ENCODE peak calls at places on chromosomes 12 and 14, in five cellular contexts. B, M, J, P and I are unnamed samples.

GRCh38 chr12:126772171-126772864 is 1494.7 kb upstream of the TMEM132C start:
- DNase-seq in B (no peak), M (peak), J (peak), P (peak), I (no peak)

GRCh38 chr12:27554421-27555186 is 30.6 kb downstream of the PPFIBP1 start:
- DNase-seq in B (no peak), M (no peak), J (no peak), P (no peak), I (no peak)

GRCh38 chr14:51328942-51329350 is 88.9 kb downstream of the TMX1 start:
- DNase-seq in B (no peak), M (peak), J (no peak), P (no peak), I (no peak)

GRCh38 chr12:121711925-121712461 is 559 bp upstream of the TMEM120B start:
- DNase-seq in B (peak), M (peak), J (peak), P (peak), I (peak)

GRCh38 chr12:44046732-44047417 is 211.0 kb downstream of the TMEM117 start:
- DNase-seq in B (no peak), M (no peak), J (no peak), P (no peak), I (no peak)

GRCh38 chr12:75938189-75938588 is 93.4 kb downstream of the PHLDA1 start:
- DNase-seq in B (no peak), M (no peak), J (no peak), P (no peak), I (no peak)

GRCh38 chr12:47903151-47903611 is 1.6 kb downstream of the VDR start:
- DNase-seq in B (no peak), M (peak), J (peak), P (peak), I (no peak)

GRCh38 chr12:102174117-102174516 is 23.5 kb downstream of the PMCH start:
- DNase-seq in B (no peak), M (no peak), J (no peak), P (no peak), I (no peak)

GRCh38 chr12:87930033-87930432 is 99.2 kb downstream of the C12orf50 start:
- DNase-seq in B (no peak), M (peak), J (no peak), P (no peak), I (no peak)

GRCh38 chr12:93678779-93679178 is 1.6 kb downstream of the CRADD start:
- DNase-seq in B (no peak), M (no peak), J (no peak), P (no peak), I (no peak)

GRCh38 chr12:32535260-32535999 is 136.1 kb downstream of the FGD4 start:
- DNase-seq in B (peak), M (peak), J (peak), P (no peak), I (no peak)

GRCh38 chr14:104085032-104085888 is at the start of gene ASPG:
- DNase-seq in B (peak), M (no peak), J (no peak), P (peak), I (no peak)

GRCh38 chr12:38427442-38427841 is 110.9 kb downstream of the ALG10B start:
- DNase-seq in B (no peak), M (no peak), J (no peak), P (no peak), I (no peak)

GRCh38 chr14:81067156-81067555 is 111.7 kb downstream of the TSHR start:
- DNase-seq in B (no peak), M (no peak), J (no peak), P (no peak), I (no peak)

GRCh38 chr12:101696477-101697196 is 803 bp upstream of the CHPT1 start:
- DNase-seq in B (peak), M (no peak), J (no peak), P (peak), I (peak)

GRCh38 chr12:6688543-6688999 is 604 bp downstream of the ZNF384 start:
- DNase-seq in B (peak), M (no peak), J (peak), P (peak), I (no peak)

GRCh38 chr14:34733245-34733644 is 18.9 kb upstream of the CFL2 start:
- DNase-seq in B (no peak), M (peak), J (peak), P (no peak), I (no peak)

GRCh38 chr14:50001999-50002925 is 109.4 kb downstream of the ARF6 start:
- DNase-seq in B (no peak), M (no peak), J (peak), P (peak), I (no peak)

GRCh38 chr12:46370380-46370734 is 2.2 kb downstream of the SLC38A2 start:
- DNase-seq in B (no peak), M (no peak), J (no peak), P (no peak), I (no peak)

GRCh38 chr12:54890339-54890738 is 36.0 kb downstream of the MUCL1 start:
- DNase-seq in B (no peak), M (no peak), J (no peak), P (no peak), I (no peak)